ENCODE peak calls at places on chromosomes 4 and X, in four cellular contexts. K is H1, V is GM12878, O is HepG2. N is an unnamed sample.

GRCh38 chr4:157226035-157226434 is 5.5 kb downstream of the GRIA2 start:
- DNase-seq in O (no peak), K (no peak), V (no peak), N (no peak)

GRCh38 chrX:106415276-106415895 is 196.4 kb upstream of the RADX start:
- DNase-seq in V (no peak), O (peak), K (no peak), N (no peak)

GRCh38 chrX:50718791-50719190 is 95.2 kb downstream of the SHROOM4 start:
- DNase-seq in V (no peak), K (no peak), O (no peak), N (no peak)

GRCh38 chr4:78065514-78066192 is 8.5 kb downstream of the FRAS1 start:
- DNase-seq in O (peak), V (no peak), K (no peak), N (no peak)

GRCh38 chrX:71992711-71993110 is 82.1 kb downstream of the NHSL2 start:
- DNase-seq in K (no peak), V (no peak), O (no peak), N (no peak)

GRCh38 chr4:112277705-112278448 is 7.8 kb downstream of the TIFA start:
- DNase-seq in V (no peak), O (no peak), K (no peak), N (no peak)

GRCh38 chr4:76307670-76308014 is 1.1 kb downstream of the STBD1 start:
- DNase-seq in O (no peak), K (no peak), V (no peak), N (no peak)

GRCh38 chr4:33493231-33493630 is 2751.1 kb downstream of the ARAP2 start:
- DNase-seq in K (no peak), O (no peak), V (no peak), N (no peak)

GRCh38 chr4:185134176-185134869 is 8.7 kb upstream of the SLC25A4 start:
- DNase-seq in K (no peak), O (peak), V (no peak), N (peak)

GRCh38 chrX:150575415-150575814 is 7.0 kb downstream of the MTM1 start:
- DNase-seq in K (no peak), V (no peak), O (no peak), N (no peak)

DNA sequence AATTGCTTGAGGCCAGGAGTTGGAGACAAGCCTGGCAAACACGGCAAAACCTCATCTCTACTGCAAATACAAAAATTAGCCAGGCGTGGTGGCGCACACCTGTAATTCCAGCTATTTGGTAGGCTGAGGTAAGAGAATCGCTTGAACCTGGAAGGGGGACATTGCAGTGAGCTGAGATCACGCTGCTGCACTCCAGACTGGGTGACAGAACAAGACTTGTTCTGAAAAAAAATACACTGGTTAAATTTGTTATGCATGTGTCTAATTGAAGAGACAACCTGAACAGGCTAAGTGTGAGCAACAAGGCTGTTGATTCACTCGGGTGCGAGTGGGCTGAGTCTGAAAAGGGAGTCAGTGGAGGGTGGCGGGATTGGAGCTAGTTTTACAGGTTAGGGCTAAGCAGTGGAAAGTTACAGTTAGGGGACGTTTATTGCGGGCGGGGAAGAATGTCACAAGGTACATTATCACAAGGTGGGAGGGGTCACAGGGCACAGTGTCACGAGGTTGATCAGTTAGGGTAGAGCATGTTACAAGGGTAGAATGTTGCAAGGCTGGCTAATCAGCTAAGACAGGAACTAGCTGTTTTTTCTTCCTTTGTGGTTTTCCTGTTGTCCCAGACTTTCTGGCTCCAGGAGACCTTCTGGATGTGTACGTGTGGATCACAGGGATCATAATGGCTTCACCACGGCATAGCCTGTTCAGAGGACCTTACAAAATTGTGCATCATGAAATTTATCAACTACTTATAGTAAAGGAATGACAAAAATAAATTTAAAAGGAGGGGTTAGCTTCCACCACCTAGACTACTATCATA is 115.8 kb downstream of the NAA11 start:
- DNase-seq in V (no peak), O (peak), K (no peak), N (no peak)
- TF ChIP-seq POLR2AphosphoS5 in V (no peak), O (no peak), K (no peak), N (no peak)

DNA sequence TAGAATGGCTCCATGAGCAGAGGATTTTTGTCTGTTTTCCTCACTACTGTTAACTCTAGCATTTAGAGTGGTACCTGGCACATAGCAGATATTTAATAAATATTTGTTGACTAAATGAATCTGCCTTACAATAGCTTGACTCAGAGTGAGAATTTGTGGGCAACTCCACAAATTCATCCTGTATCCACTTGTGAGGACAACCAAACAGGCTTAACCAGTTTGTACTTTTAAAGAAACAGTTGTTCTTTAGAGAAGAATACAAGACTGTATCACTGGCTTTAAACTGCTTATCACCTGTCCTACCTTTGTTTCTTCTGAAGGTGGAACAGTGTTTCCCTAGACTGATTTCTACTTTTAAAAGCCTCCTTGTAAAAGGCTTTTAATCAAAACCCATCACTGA is 141.3 kb upstream of the SH3RF1 start:
- DNase-seq in V (no peak), K (no peak), O (no peak), N (no peak)
- TF ChIP-seq TAF1 in V (no peak), K (no peak), O (no peak), N (no peak)

GRCh38 chr4:102139932-102140331 is 205.3 kb downstream of the SLC39A8 start:
- DNase-seq in O (no peak), K (no peak), V (no peak), N (no peak)
- TF ChIP-seq POLR2AphosphoS5 in O (no peak), K (no peak), V (no peak), N (no peak)

GRCh38 chrX:149275836-149276235 is 229.3 kb downstream of the IDS start:
- DNase-seq in V (no peak), K (no peak), O (no peak), N (no peak)
- TF ChIP-seq TAF1 in V (no peak), K (no peak), O (no peak), N (no peak)

GRCh38 chr4:28886934-28887333 is 1833.2 kb upstream of the PCDH7 start:
- DNase-seq in V (no peak), O (no peak), K (no peak), N (no peak)

DNA sequence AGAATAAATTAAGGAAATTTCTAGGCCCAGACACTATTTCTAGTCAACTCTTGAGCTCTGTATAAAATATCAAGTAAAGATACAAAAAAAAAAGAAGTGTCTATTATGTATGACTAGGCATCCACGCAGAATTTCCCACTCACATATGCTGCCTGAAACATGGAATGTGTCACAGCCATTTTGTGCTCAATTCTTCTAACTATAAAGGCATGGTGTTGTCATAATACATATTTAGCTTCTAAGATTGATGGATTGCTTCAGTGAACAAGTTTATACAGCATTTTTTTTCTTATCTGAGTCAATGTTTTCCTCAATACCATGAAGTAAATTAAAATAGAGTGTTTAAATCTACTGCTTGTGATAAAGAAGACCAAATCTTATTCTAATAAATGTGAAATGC is 1829.2 kb upstream of the PCDH7 start:
- DNase-seq in O (no peak), K (no peak), V (no peak), N (no peak)
- TF ChIP-seq POLR2AphosphoS5 in O (no peak), K (no peak), V (no peak), N (no peak)

DNA sequence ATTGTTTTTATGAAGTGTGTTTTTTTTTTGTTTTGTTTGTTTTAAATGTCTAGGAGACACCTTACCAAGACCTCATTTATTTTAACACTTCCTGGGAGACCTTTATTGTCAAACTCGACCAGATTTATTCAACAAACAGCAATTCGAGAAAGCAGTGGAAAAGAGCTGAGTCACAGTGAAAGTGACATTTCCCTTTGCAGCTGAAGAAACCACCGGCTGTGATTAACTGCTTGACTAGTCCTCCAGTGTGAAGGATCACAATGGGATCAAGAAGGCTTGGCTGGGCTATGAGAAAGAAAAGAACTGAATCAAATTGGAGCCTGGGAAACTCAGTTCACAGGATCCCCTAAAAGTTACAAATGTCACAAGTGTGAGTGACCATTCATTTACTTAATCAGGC is 11.9 kb upstream of the ADH7 start:
- DNase-seq in K (no peak), V (peak), O (no peak), N (no peak)
- TF ChIP-seq TAF1 in K (no peak), V (no peak), O (no peak), N (no peak)

GRCh38 chr4:15754323-15754722 is 23.8 kb upstream of the CD38 start:
- DNase-seq in V (no peak), O (no peak), K (no peak), N (no peak)
- TF ChIP-seq POLR2AphosphoS5 in V (no peak), O (no peak), K (no peak), N (no peak)

N was measured in GM12892.